ENCODE peak calls at places on chromosomes 3 and 15, in seven cellular contexts. A, H, D, X, I, B and G are unnamed samples.

GRCh38 chr3:58594117-58594516 is 16.9 kb upstream of the FAM107A start:
- DNase-seq in A (no peak), H (no peak), D (no peak), X (no peak), I (no peak), B (no peak), G (no peak)

GRCh38 chr3:9201278-9201677 is 48.2 kb downstream of the SRGAP3 start:
- DNase-seq in A (no peak), H (no peak), D (no peak), X (no peak), I (no peak), B (no peak), G (no peak)

GRCh38 chr3:134974621-134975020 is 179.6 kb downstream of the EPHB1 start:
- DNase-seq in A (no peak), H (no peak), D (no peak), X (no peak), I (no peak), B (no peak), G (no peak)

GRCh38 chr3:103585809-103586208 is 1151.0 kb downstream of the ZPLD1 start:
- DNase-seq in A (no peak), H (no peak), D (no peak), X (no peak), I (no peak), B (no peak), G (no peak)

GRCh38 chr15:50067254-50067653 is 51.8 kb downstream of the ATP8B4 start:
- DNase-seq in A (no peak), H (no peak), D (no peak), X (no peak), I (no peak), B (no peak), G (no peak)

GRCh38 chr3:41144631-41145030 is 54.7 kb upstream of the CTNNB1 start:
- DNase-seq in A (no peak), H (no peak), D (no peak), X (no peak), I (no peak), B (no peak), G (no peak)

GRCh38 chr3:111311709-111312235 is 230.2 kb upstream of the CD96 start:
- DNase-seq in A (no peak), H (no peak), D (no peak), X (no peak), I (no peak), B (no peak), G (peak; percentile 84)

GRCh38 chr15:66883322-66883911 is 181.4 kb downstream of the SMAD6 start:
- DNase-seq in A (peak; percentile 95), H (peak; percentile 89), D (peak; percentile 43), X (no peak), I (peak; percentile 87), B (peak; percentile 95), G (peak; percentile 99)

GRCh38 chr3:172142074-172143059 is 103.0 kb downstream of the FNDC3B start:
- DNase-seq in A (no peak), H (no peak), D (no peak), X (no peak), I (no peak), B (no peak), G (peak; percentile 94)

GRCh38 chr15:31484369-31484951 is 157.8 kb downstream of the KLF13 start:
- DNase-seq in A (peak; percentile 32), H (no peak), D (peak; percentile 18), X (no peak), I (no peak), B (no peak), G (no peak)

GRCh38 chr3:101020616-101021015 is 27.4 kb upstream of the ABI3BP start:
- DNase-seq in A (no peak), H (no peak), D (no peak), X (no peak), I (no peak), B (no peak), G (peak; percentile 76)

GRCh38 chr3:166005126-166005525 is 167.9 kb upstream of the BCHE start:
- DNase-seq in A (no peak), H (no peak), D (no peak), X (no peak), I (no peak), B (no peak), G (no peak)

GRCh38 chr3:8713901-8714759 is 19.5 kb upstream of the CAV3 start:
- DNase-seq in A (peak; percentile 82), H (no peak), D (no peak), X (no peak), I (no peak), B (no peak), G (no peak)

GRCh38 chr3:105715372-105715771 is 153.4 kb downstream of the CBLB start:
- DNase-seq in A (no peak), H (no peak), D (no peak), X (no peak), I (no peak), B (no peak), G (peak; percentile 85)

GRCh38 chr3:120140098-120140742 is 46.0 kb upstream of the GSK3B start:
- DNase-seq in A (no peak), H (no peak), D (no peak), X (no peak), I (no peak), B (no peak), G (no peak)

GRCh38 chr3:187069857-187070516 is 69.3 kb downstream of the RPL39L start:
- DNase-seq in A (no peak), H (no peak), D (no peak), X (no peak), I (no peak), B (no peak), G (no peak)

GRCh38 chr3:48991851-48992545 is 2.0 kb downstream of the P4HTM start:
- DNase-seq in A (no peak), H (no peak), D (no peak), X (no peak), I (no peak), B (no peak), G (no peak)

GRCh38 chr3:128313181-128313725 is 153.4 kb downstream of the DNAJB8 start:
- DNase-seq in A (peak; percentile 16), H (peak; percentile 13), D (peak; percentile 6), X (no peak), I (no peak), B (no peak), G (no peak)

GRCh38 chr15:91561371-91562100 is 292.0 kb upstream of the SLCO3A1 start:
- DNase-seq in A (no peak), H (no peak), D (no peak), X (no peak), I (no peak), B (peak; percentile 2), G (peak; percentile 46)

GRCh38 chr15:95990833-95991232 is 339.7 kb upstream of the NR2F2 start:
- DNase-seq in A (no peak), H (no peak), D (no peak), X (no peak), I (no peak), B (no peak), G (no peak)

GRCh38 chr3:98445949-98446406 is 17.0 kb upstream of the OR5K1 start:
- DNase-seq in A (no peak), H (no peak), D (no peak), X (no peak), I (no peak), B (no peak), G (no peak)

GRCh38 chr3:105806361-105806760 is 62.5 kb downstream of the CBLB start:
- DNase-seq in A (no peak), H (no peak), D (no peak), X (peak; percentile 25), I (no peak), B (peak; percentile 60), G (no peak)

GRCh38 chr3:158659454-158660237 is 12.8 kb downstream of the LXN start:
- DNase-seq in A (peak; percentile 75), H (peak; percentile 51), D (peak; percentile 67), X (peak; percentile 50), I (peak; percentile 75), B (peak; percentile 81), G (peak; percentile 84)

GRCh38 chr15:70109982-70110381 is 12.3 kb upstream of the TLE3 start:
- DNase-seq in A (no peak), H (no peak), D (no peak), X (no peak), I (no peak), B (no peak), G (no peak)

GRCh38 chr3:111690242-111690641 is 95.1 kb upstream of the ZBED2 start:
- DNase-seq in A (no peak), H (no peak), D (no peak), X (no peak), I (no peak), B (no peak), G (peak; percentile 78)

GRCh38 chr3:69491980-69492379 is 106.1 kb upstream of the FRMD4B start:
- DNase-seq in A (no peak), H (no peak), D (no peak), X (no peak), I (no peak), B (no peak), G (no peak)

GRCh38 chr3:45224824-45225464 is 1.1 kb downstream of the TMEM158 start:
- DNase-seq in A (peak; percentile 95), H (peak; percentile 74), D (peak; percentile 75), X (peak; percentile 9), I (peak; percentile 74), B (peak; percentile 85), G (peak; percentile 53)

GRCh38 chr3:182392182-182392917 is 401.0 kb upstream of the ATP11B start:
- DNase-seq in A (no peak), H (no peak), D (no peak), X (no peak), I (no peak), B (no peak), G (no peak)
- H3K4me3 ChIP-seq in A (no peak overlapping the region), H (no peak overlapping the region), D (no peak overlapping the region), X (no peak overlapping the region), I (no peak overlapping the region), B (no peak overlapping the region), G (no peak overlapping the region)

DNA sequence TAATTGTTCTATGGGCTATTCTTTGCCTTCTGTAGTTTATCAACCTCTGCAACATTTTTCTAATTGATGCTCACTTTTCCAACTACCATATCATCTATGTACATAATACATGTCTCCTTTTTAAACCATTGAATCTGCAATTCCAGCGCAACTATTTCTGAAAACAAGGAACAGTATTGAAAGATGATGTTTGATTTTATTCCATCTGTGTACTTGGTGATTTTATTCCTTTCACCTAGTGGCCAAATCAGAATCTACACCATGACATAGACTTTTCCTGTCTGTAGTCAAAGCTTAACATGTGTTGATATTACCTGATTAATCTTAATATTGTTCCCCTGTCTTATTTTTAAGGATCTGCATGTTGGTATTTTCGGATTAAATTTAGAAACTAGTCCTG is 13.0 kb downstream of the NKTR start:
- DNase-seq in A (no peak), H (no peak), D (no peak), X (no peak), I (no peak), B (no peak), G (no peak)
- TF ChIP-seq CTCF in A (peak; percentile 75), H (peak; percentile 9), D (peak; percentile 52), X (peak; percentile 62), I (peak; percentile 52), B (peak; percentile 29), G (peak; percentile 43)

GRCh38 chr3:24769918-24770317 is 275.3 kb upstream of the THRB start:
- DNase-seq in A (no peak), H (no peak), D (no peak), X (no peak), I (no peak), B (no peak), G (no peak)

GRCh38 chr3:24763421-24763820 is 268.8 kb upstream of the THRB start:
- DNase-seq in A (no peak), H (no peak), D (no peak), X (no peak), I (no peak), B (no peak), G (peak; percentile 42)

GRCh38 chr3:24765399-24765798 is 270.7 kb upstream of the THRB start:
- DNase-seq in A (no peak), H (no peak), D (no peak), X (no peak), I (no peak), B (no peak), G (no peak)
- H3K27ac ChIP-seq in A (no peak overlapping the region), H (no peak overlapping the region), D (no peak overlapping the region), X (no peak overlapping the region), I (no peak overlapping the region), B (no peak overlapping the region), G (no peak overlapping the region)

GRCh38 chr15:101615414-101615985 is 36.7 kb downstream of the TM2D3 start:
- DNase-seq in A (no peak), H (no peak), D (no peak), X (no peak), I (no peak), B (peak; percentile 68), G (no peak)
- H3K4me3 ChIP-seq in A (no peak overlapping the region), H (no peak overlapping the region), D (no peak overlapping the region), X (no peak overlapping the region), I (no peak overlapping the region), B (no peak overlapping the region), G (no peak overlapping the region)